ENCODE peak calls at places on chromosome 19, in six cellular contexts. U is aorta; O is right lobe of liver; T is effector memory CD4-positive, alpha-beta T cell; N is left lung; Z is heart right ventricle. L is an unnamed sample.

GRCh38 chr19:39969266-39969665 is 1.7 kb upstream of the PSMC4 start:
- DNase-seq in U (no peak), O (no peak), T (no peak), N (no peak), Z (no peak), L (no peak)

GRCh38 chr19:41853768-41854167 is 6.3 kb upstream of the RPS19 start:
- DNase-seq in U (no peak), O (no peak), T (no peak), N (no peak), Z (no peak), L (no peak)

GRCh38 chr19:38023245-38023644 is 116.2 kb downstream of the SIPA1L3 start:
- DNase-seq in U (no peak), O (no peak), T (no peak), N (no peak), Z (no peak), L (no peak)

GRCh38 chr19:342128-342455 is 2.5 kb downstream of the MIER2 start:
- DNase-seq in U (no peak), O (peak; percentile 27), T (no peak), N (peak; percentile 63), Z (no peak), L (no peak)

GRCh38 chr19:51794865-51795490 is at the start of gene FPR3:
- DNase-seq in U (no peak), O (no peak), T (no peak), N (no peak), Z (no peak), L (no peak)

GRCh38 chr19:5990289-5990797 is 12.4 kb upstream of the RANBP3 start:
- DNase-seq in U (no peak), O (no peak), T (no peak), N (no peak), Z (no peak), L (no peak)

GRCh38 chr19:45817725-45818301 is 2.7 kb upstream of the RSPH6A start:
- DNase-seq in U (no peak), O (no peak), T (no peak), N (peak; percentile 83), Z (no peak), L (no peak)

GRCh38 chr19:44677019-44677809 is 5.9 kb downstream of the CEACAM19 start:
- DNase-seq in U (no peak), O (no peak), T (no peak), N (no peak), Z (no peak), L (no peak)

DNA sequence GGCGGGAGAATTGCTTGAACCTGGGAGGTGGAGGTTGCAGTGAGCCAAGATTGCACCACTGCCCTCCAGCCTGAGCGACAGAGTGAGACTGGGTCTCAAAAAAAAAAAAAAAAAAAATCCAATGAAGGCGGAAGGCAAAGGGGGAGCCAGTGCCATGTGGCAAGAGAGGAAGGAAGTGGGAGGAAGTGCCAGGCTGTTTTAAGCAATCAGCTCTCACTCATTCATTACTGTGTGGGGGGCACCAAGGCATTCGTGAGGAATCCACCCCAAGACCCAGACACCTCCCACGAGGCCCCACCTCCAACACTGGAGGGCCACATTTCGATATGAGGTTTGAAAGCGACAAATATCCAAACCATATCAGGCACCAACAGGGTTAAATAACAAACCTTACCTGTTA is 7.7 kb upstream of the LRP3 start:
- DNase-seq in U (peak; percentile 16), O (no peak), T (no peak), N (no peak), Z (no peak), L (no peak)
- H3K4me1 ChIP-seq in U (peaks cover 2% of the 10 kb centered on the region), O (peaks cover 5% of the 10 kb centered on the region), T (no peaks in the 10 kb centered on the region), N (no peaks in the 10 kb centered on the region), Z (no peaks in the 10 kb centered on the region), L (peaks cover 6% of the 10 kb centered on the region)

DNA sequence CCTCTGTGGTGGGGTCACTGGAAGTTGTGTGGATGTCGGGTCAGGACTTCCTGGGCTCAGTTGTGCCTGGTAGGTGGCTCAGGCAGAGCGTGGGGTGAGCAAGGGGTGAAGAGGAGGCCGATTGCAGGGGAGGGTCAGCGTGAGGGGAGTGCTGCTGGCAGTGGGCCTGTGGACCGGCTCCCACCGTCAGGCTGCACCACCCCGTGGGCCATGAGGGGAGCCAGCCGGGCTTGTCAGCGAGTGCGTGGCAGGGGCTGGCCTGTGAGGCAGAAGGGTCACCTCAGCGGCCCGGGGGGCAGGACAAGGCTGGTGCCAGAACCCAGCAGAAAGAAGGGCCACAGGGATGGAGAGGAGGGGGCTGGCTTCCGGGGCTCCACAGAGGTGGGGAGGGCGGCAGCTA is 13.3 kb downstream of the RAB8A start:
- DNase-seq in U (no peak), O (no peak), T (no peak), N (no peak), Z (no peak), L (no peak)
- H3K27ac ChIP-seq in U (no peak overlapping the region), O (no peak overlapping the region), T (no peak overlapping the region), N (no peak overlapping the region), Z (no peak overlapping the region), L (no peak overlapping the region)

GRCh38 chr19:56301886-56302620 is 12.6 kb downstream of the ZSCAN5A start:
- DNase-seq in U (no peak), O (no peak), T (no peak), N (no peak), Z (no peak), L (no peak)
- H3K4me3 ChIP-seq in U (no peak overlapping the region), O (no peak overlapping the region), T (no peak overlapping the region), N (no peak overlapping the region), Z (no peak overlapping the region), L (no peak overlapping the region)

GRCh38 chr19:1496714-1497577 is 6.0 kb downstream of the REEP6 start:
- DNase-seq in U (no peak), O (no peak), T (no peak), N (no peak), Z (no peak), L (no peak)
- H3K4me1 ChIP-seq in U (no peaks in the 10 kb centered on the region), O (peaks cover 32% of the 10 kb centered on the region), T (no peaks in the 10 kb centered on the region), N (no peaks in the 10 kb centered on the region), Z (no peaks in the 10 kb centered on the region), L (no peaks in the 10 kb centered on the region)

DNA sequence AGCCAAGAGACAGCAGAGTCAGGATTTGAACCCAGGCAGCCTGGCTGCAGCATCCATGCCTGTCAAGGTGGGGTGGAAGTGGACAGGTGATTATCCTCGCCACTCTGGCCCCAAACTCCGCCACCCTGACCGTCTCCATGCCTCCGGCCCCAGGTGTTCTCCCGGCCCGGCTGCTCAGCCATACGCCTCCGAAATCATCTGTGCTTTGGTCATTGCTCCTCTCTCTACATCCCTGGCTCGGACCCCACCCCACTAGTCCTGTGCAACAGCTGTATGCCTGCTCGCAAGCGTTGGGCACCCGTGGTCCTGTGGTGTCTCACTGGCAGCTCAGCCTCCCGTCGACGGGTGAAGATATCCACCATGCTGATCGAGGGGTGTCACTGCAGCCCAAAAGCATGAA is 3.9 kb downstream of the DAND5 start:
- DNase-seq in U (no peak), O (no peak), T (no peak), N (no peak), Z (no peak), L (no peak)
- H3K27ac ChIP-seq in U (no peak overlapping the region), O (no peak overlapping the region), T (no peak overlapping the region), N (no peak overlapping the region), Z (no peak overlapping the region), L (no peak overlapping the region)

GRCh38 chr19:12996542-12997094 is 1.3 kb downstream of the NFIX start:
- DNase-seq in U (no peak), O (peak; percentile 63), T (no peak), N (peak; percentile 84), Z (peak; percentile 66), L (no peak)
- H3K4me3 ChIP-seq in U (peak overlapping the region; percentile 80), O (peak overlapping the region; percentile 69), T (no peak overlapping the region), N (peak overlapping the region; percentile 63), Z (peak overlapping the region; percentile 87), L (peak overlapping the region; percentile 85)

GRCh38 chr19:10107254-10107653 is 1.1 kb downstream of the PPAN start:
- DNase-seq in U (no peak), O (no peak), T (no peak), N (no peak), Z (no peak), L (no peak)
- H3K4me1 ChIP-seq in U (no peaks in the 10 kb centered on the region), O (peaks cover 7% of the 10 kb centered on the region), T (peaks cover 64% of the 10 kb centered on the region), N (peaks cover 11% of the 10 kb centered on the region), Z (peaks cover 15% of the 10 kb centered on the region), L (peaks cover 25% of the 10 kb centered on the region)

GRCh38 chr19:55069137-55069858 is 6.3 kb upstream of the RDH13 start:
- DNase-seq in U (peak; percentile 40), O (no peak), T (no peak), N (no peak), Z (no peak), L (no peak)
- H3K27ac ChIP-seq in U (no peak overlapping the region), O (no peak overlapping the region), T (no peak overlapping the region), N (peak overlapping the region; percentile 57), Z (peak overlapping the region; percentile 32), L (peak overlapping the region; percentile 54)

DNA sequence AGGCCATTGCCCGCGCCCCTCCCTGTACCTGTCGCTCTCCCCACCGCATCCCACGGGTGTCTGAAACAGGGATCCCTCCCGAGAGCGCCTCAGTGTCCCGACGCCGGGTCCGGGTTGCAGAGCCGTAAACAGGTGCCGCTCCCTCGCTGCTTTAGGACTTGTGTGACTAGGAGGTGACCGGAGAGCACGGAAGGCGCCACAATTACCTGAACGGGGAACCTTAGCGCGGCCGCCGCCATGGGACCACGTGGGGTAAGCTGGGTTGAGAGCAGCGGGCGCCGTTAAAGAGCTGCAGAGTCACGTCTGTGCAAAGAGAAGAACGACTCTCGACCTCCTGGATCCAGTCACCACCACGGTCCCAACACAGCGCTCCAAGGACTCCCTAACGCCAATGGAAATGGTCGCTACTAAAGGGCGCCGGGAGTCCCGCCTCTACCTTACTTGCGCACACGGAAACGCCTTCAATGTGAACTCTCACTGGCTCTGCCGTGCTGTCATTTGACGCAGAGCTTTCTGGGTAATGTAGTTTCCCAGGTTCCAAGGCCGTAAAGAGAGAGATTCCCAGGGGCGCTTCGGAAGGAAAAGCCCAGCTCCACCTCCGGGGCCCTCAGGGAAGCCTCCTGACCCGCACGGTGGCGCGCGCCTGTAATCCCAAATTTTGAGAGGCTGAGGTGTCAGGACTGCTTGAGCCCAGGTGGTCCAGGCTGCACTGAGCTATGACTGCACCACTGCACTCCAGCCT is at the start of gene ZNF552:
- DNase-seq in U (peak; percentile 90), O (peak; percentile 91), T (peak; percentile 73), N (peak; percentile 88), Z (peak; percentile 78), L (peak; percentile 82)
- H3K4me3 ChIP-seq in U (peak within 1 kb of the TSS; percentile 91), O (peak within 1 kb of the TSS; percentile 63), T (peak within 1 kb of the TSS; percentile 99), N (peak within 1 kb of the TSS; percentile 82), Z (peak within 1 kb of the TSS; percentile 80), L (peak within 1 kb of the TSS; percentile 85)

L was measured in left ventricle myocardium inferior.